ENCODE peak calls at places on chromosomes 4 and X, in seven cellular contexts. One of them, this sample, is unnamed. For H3K4me1, the result is how much of the 10 kb centered on the place peaks cover.

GRCh38 chrX:57329008-57329407 is 42.5 kb downstream of the FAAH2 start:
- DNase-seq in A549: peak
- DNase-seq in suprapubic skin: no peak
- DNase-seq in transverse colon: no peak
- DNase-seq in vagina: no peak
- DNase-seq in IMR-90: no peak
- DNase-seq in spleen: no peak
- DNase-seq in this sample: no peak

GRCh38 chr4:152700151-152700550 is 20.4 kb upstream of the TMEM154 start:
- DNase-seq in A549: no peak
- DNase-seq in suprapubic skin: no peak
- DNase-seq in transverse colon: no peak
- DNase-seq in vagina: no peak
- DNase-seq in IMR-90: no peak
- DNase-seq in spleen: no peak
- DNase-seq in this sample: no peak

GRCh38 chrX:100654256-100654655 is 10.3 kb downstream of the SRPX2 start:
- DNase-seq in A549: peak
- DNase-seq in suprapubic skin: no peak
- DNase-seq in transverse colon: no peak
- DNase-seq in vagina: no peak
- DNase-seq in IMR-90: peak
- DNase-seq in spleen: no peak
- DNase-seq in this sample: no peak

GRCh38 chr4:1998296-1998695 is 10.5 kb downstream of the NELFA start:
- DNase-seq in A549: no peak
- DNase-seq in suprapubic skin: no peak
- DNase-seq in transverse colon: no peak
- DNase-seq in vagina: no peak
- DNase-seq in IMR-90: no peak
- DNase-seq in spleen: no peak
- DNase-seq in this sample: no peak

GRCh38 chr4:126046081-126046614 is 731.4 kb downstream of the FAT4 start:
- DNase-seq in A549: no peak
- DNase-seq in suprapubic skin: no peak
- DNase-seq in transverse colon: no peak
- DNase-seq in vagina: no peak
- DNase-seq in IMR-90: peak
- DNase-seq in spleen: no peak
- DNase-seq in this sample: no peak

GRCh38 chr4:20463176-20463430 is 211.4 kb downstream of the SLIT2 start:
- DNase-seq in A549: no peak
- DNase-seq in suprapubic skin: no peak
- DNase-seq in transverse colon: no peak
- DNase-seq in vagina: no peak
- DNase-seq in IMR-90: no peak
- DNase-seq in spleen: no peak
- DNase-seq in this sample: no peak

GRCh38 chrX:154457491-154458115 is 478 bp upstream of the PLXNA3 start:
- DNase-seq in A549: no peak
- DNase-seq in suprapubic skin: no peak
- DNase-seq in transverse colon: peak
- DNase-seq in vagina: no peak
- DNase-seq in IMR-90: no peak
- DNase-seq in spleen: peak
- DNase-seq in this sample: peak

GRCh38 chrX:54076903-54077302 is 32.6 kb upstream of the PHF8 start:
- DNase-seq in A549: no peak
- DNase-seq in suprapubic skin: no peak
- DNase-seq in transverse colon: no peak
- DNase-seq in vagina: no peak
- DNase-seq in IMR-90: peak
- DNase-seq in spleen: no peak
- DNase-seq in this sample: no peak

GRCh38 chrX:12999422-12999821 is 24.5 kb downstream of the TMSB4X start:
- DNase-seq in A549: no peak
- DNase-seq in suprapubic skin: no peak
- DNase-seq in transverse colon: no peak
- DNase-seq in vagina: no peak
- DNase-seq in IMR-90: peak
- DNase-seq in spleen: no peak
- DNase-seq in this sample: no peak

GRCh38 chrX:153882086-153882498 is 3.9 kb downstream of the L1CAM start:
- DNase-seq in A549: no peak
- DNase-seq in suprapubic skin: no peak
- DNase-seq in transverse colon: no peak
- DNase-seq in vagina: no peak
- DNase-seq in IMR-90: peak
- DNase-seq in spleen: no peak
- DNase-seq in this sample: no peak

GRCh38 chr4:147094228-147094627 is 148.6 kb upstream of the TTC29 start:
- DNase-seq in A549: no peak
- DNase-seq in suprapubic skin: no peak
- DNase-seq in transverse colon: no peak
- DNase-seq in vagina: no peak
- DNase-seq in IMR-90: no peak
- DNase-seq in spleen: no peak
- DNase-seq in this sample: no peak

GRCh38 chr4:26197018-26197779 is 123.6 kb upstream of the RBPJ start:
- DNase-seq in A549: peak
- DNase-seq in suprapubic skin: no peak
- DNase-seq in transverse colon: peak
- DNase-seq in vagina: no peak
- DNase-seq in IMR-90: peak
- DNase-seq in spleen: no peak
- DNase-seq in this sample: peak

GRCh38 chr4:56215901-56216300 is 171.4 kb downstream of the AASDH start:
- DNase-seq in A549: peak
- DNase-seq in suprapubic skin: no peak
- DNase-seq in transverse colon: peak
- DNase-seq in vagina: no peak
- DNase-seq in IMR-90: peak
- DNase-seq in spleen: no peak
- DNase-seq in this sample: no peak

GRCh38 chr4:156906325-156906724 is 65.3 kb downstream of the PDGFC start:
- DNase-seq in A549: no peak
- DNase-seq in suprapubic skin: no peak
- DNase-seq in transverse colon: no peak
- DNase-seq in vagina: no peak
- DNase-seq in IMR-90: no peak
- DNase-seq in spleen: no peak
- DNase-seq in this sample: no peak

GRCh38 chr4:75678965-75679364 is 5.8 kb upstream of the G3BP2 start:
- DNase-seq in A549: no peak
- DNase-seq in suprapubic skin: no peak
- DNase-seq in transverse colon: no peak
- DNase-seq in vagina: no peak
- DNase-seq in IMR-90: no peak
- DNase-seq in spleen: no peak
- DNase-seq in this sample: no peak

GRCh38 chr4:176949022-176949421 is 156.3 kb upstream of the VEGFC start:
- DNase-seq in A549: no peak
- DNase-seq in suprapubic skin: no peak
- DNase-seq in transverse colon: no peak
- DNase-seq in vagina: no peak
- DNase-seq in IMR-90: peak
- DNase-seq in spleen: no peak
- DNase-seq in this sample: peak

GRCh38 chr4:85778809-85779124 is 303.8 kb downstream of the ARHGAP24 start:
- DNase-seq in A549: no peak
- DNase-seq in suprapubic skin: no peak
- DNase-seq in transverse colon: no peak
- DNase-seq in vagina: no peak
- DNase-seq in IMR-90: peak
- DNase-seq in spleen: no peak
- DNase-seq in this sample: no peak

GRCh38 chrX:93874554-93874953 is 200.5 kb downstream of the FAM133A start:
- DNase-seq in A549: no peak
- DNase-seq in suprapubic skin: no peak
- DNase-seq in transverse colon: no peak
- DNase-seq in vagina: no peak
- DNase-seq in IMR-90: no peak
- DNase-seq in spleen: no peak
- DNase-seq in this sample: no peak

GRCh38 chrX:126770179-126770578 is 49.4 kb upstream of the PRR32 start:
- DNase-seq in A549: peak
- DNase-seq in suprapubic skin: no peak
- DNase-seq in transverse colon: no peak
- DNase-seq in vagina: no peak
- DNase-seq in IMR-90: no peak
- DNase-seq in spleen: no peak
- DNase-seq in this sample: no peak

GRCh38 chrX:103329991-103330390 is at the start of gene TCEAL7:
- DNase-seq in A549: no peak
- DNase-seq in suprapubic skin: no peak
- DNase-seq in transverse colon: no peak
- DNase-seq in vagina: no peak
- DNase-seq in IMR-90: peak
- DNase-seq in spleen: no peak
- DNase-seq in this sample: no peak

GRCh38 chr4:22313974-22314373 is 201.9 kb downstream of the ADGRA3 start:
- DNase-seq in A549: no peak
- DNase-seq in suprapubic skin: no peak
- DNase-seq in transverse colon: no peak
- DNase-seq in vagina: no peak
- DNase-seq in IMR-90: no peak
- DNase-seq in spleen: no peak
- DNase-seq in this sample: no peak

GRCh38 chr4:65033899-65034298 is 624.6 kb upstream of the TECRL start:
- DNase-seq in A549: no peak
- DNase-seq in suprapubic skin: no peak
- DNase-seq in transverse colon: no peak
- DNase-seq in vagina: no peak
- DNase-seq in IMR-90: no peak
- DNase-seq in spleen: no peak
- DNase-seq in this sample: no peak

GRCh38 chr4:146545102-146545501 is 23.4 kb upstream of the SLC10A7 start:
- DNase-seq in A549: peak
- DNase-seq in suprapubic skin: no peak
- DNase-seq in transverse colon: no peak
- DNase-seq in vagina: no peak
- DNase-seq in IMR-90: peak
- DNase-seq in spleen: no peak
- DNase-seq in this sample: peak

GRCh38 chr4:126564283-126564854 is 1068.4 kb upstream of the INTU start:
- DNase-seq in A549: no peak
- DNase-seq in suprapubic skin: no peak
- DNase-seq in transverse colon: no peak
- DNase-seq in vagina: no peak
- DNase-seq in IMR-90: peak
- DNase-seq in spleen: no peak
- DNase-seq in this sample: no peak

GRCh38 chr4:151990201-151990600 is 229.4 kb upstream of the GATB start:
- DNase-seq in A549: peak
- DNase-seq in suprapubic skin: no peak
- DNase-seq in transverse colon: no peak
- DNase-seq in vagina: no peak
- DNase-seq in IMR-90: peak
- DNase-seq in spleen: no peak
- DNase-seq in this sample: no peak

GRCh38 chr4:6362896-6363295 is 93.2 kb downstream of the WFS1 start:
- DNase-seq in A549: no peak
- DNase-seq in suprapubic skin: no peak
- DNase-seq in transverse colon: no peak
- DNase-seq in vagina: no peak
- DNase-seq in IMR-90: peak
- DNase-seq in spleen: no peak
- DNase-seq in this sample: no peak

DNA sequence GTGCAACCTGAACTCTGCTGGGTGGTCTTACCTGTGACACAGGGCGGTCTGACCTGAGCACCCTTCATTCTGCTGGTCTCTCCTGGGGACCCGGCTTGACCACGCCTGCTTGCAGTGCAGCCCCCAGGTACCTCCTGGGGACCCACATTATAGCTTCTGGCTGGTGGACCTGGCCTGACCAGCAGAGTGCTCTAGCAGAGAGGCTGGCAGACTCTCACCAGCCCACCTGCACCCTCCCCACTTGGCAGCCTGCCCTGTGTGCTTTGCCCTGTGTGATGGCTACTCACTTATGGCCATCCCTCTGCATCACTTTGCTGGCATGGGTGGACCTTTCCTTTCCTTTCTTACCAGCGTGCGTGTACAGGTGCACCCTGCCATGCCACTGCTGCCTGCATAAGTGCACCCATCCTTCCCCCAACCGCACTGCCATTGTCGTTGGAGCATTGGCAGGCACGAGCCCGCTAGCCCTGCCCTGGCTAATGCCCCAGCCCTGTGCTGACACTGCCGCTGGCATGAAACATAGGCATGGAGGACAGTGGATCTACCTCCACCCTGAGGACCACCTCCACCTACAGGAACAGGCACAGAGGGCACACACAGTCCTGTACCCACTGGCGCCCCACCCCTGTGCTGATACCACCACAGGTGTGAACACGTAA is 21.5 kb upstream of the H2AZ1 start:
- DNase-seq in A549: no peak
- DNase-seq in suprapubic skin: no peak
- DNase-seq in transverse colon: no peak
- DNase-seq in vagina: no peak
- DNase-seq in IMR-90: no peak
- DNase-seq in spleen: no peak
- DNase-seq in this sample: no peak
- TF ChIP-seq POLR2A in A549: no peak
- TF ChIP-seq POLR2A in suprapubic skin: no peak
- TF ChIP-seq POLR2A in transverse colon: no peak
- TF ChIP-seq POLR2A in vagina: no peak
- TF ChIP-seq POLR2A in IMR-90: no peak
- TF ChIP-seq POLR2A in spleen: no peak
- TF ChIP-seq POLR2A in this sample: no peak

GRCh38 chr4:3468804-3469203 is 5.7 kb downstream of the DOK7 start:
- DNase-seq in A549: no peak
- DNase-seq in suprapubic skin: no peak
- DNase-seq in transverse colon: no peak
- DNase-seq in vagina: no peak
- DNase-seq in IMR-90: no peak
- DNase-seq in spleen: no peak
- DNase-seq in this sample: no peak
- H3K4me3 ChIP-seq in A549: no peak
- H3K4me3 ChIP-seq in suprapubic skin: no peak
- H3K4me3 ChIP-seq in transverse colon: no peak
- H3K4me3 ChIP-seq in vagina: no peak
- H3K4me3 ChIP-seq in IMR-90: no peak
- H3K4me3 ChIP-seq in spleen: no peak
- H3K4me3 ChIP-seq in this sample: no peak

GRCh38 chr4:11507920-11508319 is 79.2 kb upstream of the HS3ST1 start:
- DNase-seq in A549: no peak
- DNase-seq in suprapubic skin: no peak
- DNase-seq in transverse colon: no peak
- DNase-seq in vagina: no peak
- DNase-seq in IMR-90: no peak
- DNase-seq in spleen: peak
- DNase-seq in this sample: no peak
- H3K4me1 ChIP-seq in A549: under half
- H3K4me1 ChIP-seq in suprapubic skin: under half
- H3K4me1 ChIP-seq in transverse colon: under half
- H3K4me1 ChIP-seq in vagina: under half
- H3K4me1 ChIP-seq in IMR-90: under half
- H3K4me1 ChIP-seq in spleen: under half
- H3K4me1 ChIP-seq in this sample: under half

GRCh38 chrX:48697182-48697727 is 721 bp downstream of the SUV39H1 start:
- DNase-seq in A549: peak
- DNase-seq in suprapubic skin: no peak
- DNase-seq in transverse colon: no peak
- DNase-seq in vagina: no peak
- DNase-seq in IMR-90: no peak
- DNase-seq in spleen: peak
- DNase-seq in this sample: no peak
- TF ChIP-seq POLR2A in A549: no peak
- TF ChIP-seq POLR2A in suprapubic skin: no peak
- TF ChIP-seq POLR2A in transverse colon: no peak
- TF ChIP-seq POLR2A in vagina: no peak
- TF ChIP-seq POLR2A in IMR-90: no peak
- TF ChIP-seq POLR2A in spleen: no peak
- TF ChIP-seq POLR2A in this sample: no peak

This sample was measured in upper lobe of left lung.